ENCODE peak calls at places on chromosomes 16 and 17, in eight cellular contexts. G is A549, M is SK-N-DZ, R is ovary, Q is RCC 7860, N is HCEC 1CT, X is T-helper 1 cell, L is NCI-H1417 treated with DMSO at 0.1 percent for 48 hours. P is an unnamed sample.

GRCh38 chr16:8887952-8888560 is 5.9 kb downstream of the LITAFD start:
- DNase-seq in X (no peak), R (no peak), M (no peak), Q (peak), N (no peak), L (no peak), G (no peak), P (peak)

GRCh38 chr17:43212641-43213490 is 1.2 kb downstream of the TMEM106A start:
- DNase-seq in N (no peak), G (no peak), M (no peak), R (no peak), L (no peak), X (no peak), Q (no peak), P (no peak)

GRCh38 chr16:48054881-48055601 is 100.8 kb downstream of the ABCC12 start:
- DNase-seq in N (peak), G (peak), X (no peak), Q (peak), R (peak), L (peak), M (peak), P (peak)

GRCh38 chr17:30188211-30188939 is 47.1 kb downstream of the SLC6A4 start:
- DNase-seq in Q (peak), R (no peak), X (no peak), G (no peak), N (no peak), L (no peak), M (no peak), P (no peak)

GRCh38 chr17:74140282-74140681 is 63.2 kb upstream of the RPL38 start:
- DNase-seq in L (no peak), R (no peak), X (no peak), N (no peak), Q (no peak), M (no peak), G (no peak), P (no peak)

GRCh38 chr17:9003355-9004131 is 17.8 kb upstream of the NTN1 start:
- DNase-seq in R (no peak), N (no peak), L (no peak), M (no peak), Q (no peak), X (no peak), G (no peak), P (no peak)

GRCh38 chr17:40180694-40181093 is 3.4 kb downstream of the RAPGEFL1 start:
- DNase-seq in N (no peak), X (no peak), Q (no peak), R (no peak), M (no peak), L (no peak), G (no peak), P (no peak)

GRCh38 chr16:65044861-65045260 is 77.0 kb downstream of the CDH11 start:
- DNase-seq in Q (no peak), M (no peak), N (peak), G (no peak), X (no peak), R (no peak), L (no peak), P (peak)

GRCh38 chr17:48335858-48336500 is 94.0 kb downstream of the SKAP1 start:
- DNase-seq in X (no peak), L (peak), N (peak), M (peak), R (no peak), G (peak), Q (peak), P (peak)

GRCh38 chr16:69514366-69514765 is 51.4 kb upstream of the NFAT5 start:
- DNase-seq in N (no peak), R (no peak), M (no peak), Q (no peak), X (no peak), L (no peak), G (no peak), P (peak)

GRCh38 chr16:77501260-77501659 is 66.4 kb upstream of the ADAMTS18 start:
- DNase-seq in N (no peak), R (no peak), G (no peak), M (no peak), L (no peak), X (no peak), Q (no peak), P (no peak)

GRCh38 chr16:89895482-89896250 is 22.3 kb downstream of the TCF25 start:
- DNase-seq in Q (no peak), R (no peak), G (no peak), M (no peak), L (no peak), N (no peak), X (no peak), P (no peak)

P was measured in EL.